ENCODE peak calls at places on chromosomes 12 and 14, in six cellular contexts. L is NCI-H1417; B is stimulated activated CD8-positive, alpha-beta memory T cell treated with anti-CD3 and anti-CD28 coated beads, Interleukin-2, amount 100 ng/mL, for 48 hours; R is C1 segment of cervical spinal cord; A is GM23248; Y is CD4-positive, alpha-beta memory T cell. S is an unnamed sample.

GRCh38 chr12:101021442-101021841 is 188.6 kb downstream of the SLC5A8 start:
- DNase-seq in L (no peak), Y (no peak), B (no peak), A (peak), R (no peak), S (no peak)

GRCh38 chr14:51472881-51473280 is 178.8 kb upstream of the FRMD6 start:
- DNase-seq in B (no peak), R (no peak), L (no peak), A (peak), Y (no peak), S (peak)

GRCh38 chr12:88509851-88510250 is 70.4 kb downstream of the KITLG start:
- DNase-seq in Y (no peak), L (no peak), B (no peak), A (peak), R (no peak), S (no peak)

GRCh38 chr12:78866518-78866917 is 1.9 kb downstream of the SYT1 start:
- DNase-seq in A (no peak), B (no peak), Y (no peak), R (peak), L (no peak), S (no peak)

GRCh38 chr14:76599556-76599955 is 161.7 kb upstream of the VASH1 start:
- DNase-seq in B (no peak), A (no peak), L (no peak), R (peak), Y (no peak), S (no peak)

GRCh38 chr12:3152013-3152412 is 74.8 kb downstream of the TSPAN9 start:
- DNase-seq in L (no peak), A (peak), R (peak), B (no peak), Y (no peak), S (no peak)

GRCh38 chr12:16385779-16386646 is 38.6 kb downstream of the MGST1 start:
- DNase-seq in A (peak), R (no peak), L (peak), Y (no peak), B (no peak), S (peak)

GRCh38 chr14:90600619-90601018 is 203.8 kb downstream of the CALM1 start:
- DNase-seq in L (no peak), R (peak), Y (no peak), A (no peak), B (no peak), S (no peak)

GRCh38 chr14:71754422-71755095 is 177.7 kb upstream of the RGS6 start:
- DNase-seq in B (no peak), Y (no peak), R (no peak), L (no peak), A (no peak), S (no peak)

GRCh38 chr12:65420941-65421340 is 142.5 kb downstream of the MSRB3 start:
- DNase-seq in R (no peak), Y (no peak), A (no peak), B (no peak), L (no peak), S (peak)

GRCh38 chr14:92652413-92653151 is 95.8 kb downstream of the LGMN start:
- DNase-seq in Y (no peak), B (no peak), R (no peak), L (no peak), A (no peak), S (no peak)

GRCh38 chr14:74649673-74650072 is 37.6 kb upstream of the LTBP2 start:
- DNase-seq in Y (no peak), A (peak), B (no peak), R (no peak), L (no peak), S (peak)

GRCh38 chr12:121789800-121790748 is 3.4 kb downstream of the RHOF start:
- DNase-seq in L (no peak), B (peak), A (no peak), R (no peak), Y (peak), S (no peak)